ENCODE peak calls at places on chromosomes 16 and 17, in eight cellular contexts. Z, I, W, V, H, Q, J and U are unnamed samples.

GRCh38 chr16:87789437-87790277 is 23.9 kb upstream of the KLHDC4 start:
- DNase-seq in Z (peak; percentile 87), I (no peak), W (no peak), V (no peak), H (no peak), Q (no peak), J (no peak), U (peak; percentile 100)

GRCh38 chr17:37506678-37507077 is 17.0 kb downstream of the DUSP14 start:
- DNase-seq in Z (peak; percentile 18), I (no peak), W (no peak), V (no peak), H (no peak), Q (no peak), J (peak; percentile 81), U (no peak)

GRCh38 chr17:76672892-76673291 is 29.3 kb upstream of the ST6GALNAC1 start:
- DNase-seq in Z (no peak), I (no peak), W (no peak), V (no peak), H (no peak), Q (no peak), J (no peak), U (no peak)

GRCh38 chr16:72649254-72649944 is 398.5 kb downstream of the ZFHX3 start:
- DNase-seq in Z (no peak), I (no peak), W (no peak), V (no peak), H (no peak), Q (no peak), J (no peak), U (no peak)

GRCh38 chr16:77585379-77585778 is 136.9 kb upstream of the NUDT7 start:
- DNase-seq in Z (peak; percentile 84), I (no peak), W (no peak), V (no peak), H (no peak), Q (peak; percentile 27), J (no peak), U (no peak)

GRCh38 chr17:10394201-10394887 is 21.5 kb upstream of the MYH13 start:
- DNase-seq in Z (no peak), I (no peak), W (peak; percentile 5), V (no peak), H (no peak), Q (no peak), J (no peak), U (no peak)

GRCh38 chr17:80768936-80769335 is 222.7 kb upstream of the CHMP6 start:
- DNase-seq in Z (no peak), I (no peak), W (no peak), V (no peak), H (no peak), Q (no peak), J (no peak), U (no peak)

GRCh38 chr16:83973581-83974385 is 5.7 kb downstream of the NECAB2 start:
- DNase-seq in Z (no peak), I (no peak), W (no peak), V (no peak), H (no peak), Q (no peak), J (no peak), U (no peak)

GRCh38 chr17:8518858-8519257 is 83.2 kb downstream of the NDEL1 start:
- DNase-seq in Z (no peak), I (no peak), W (no peak), V (no peak), H (no peak), Q (no peak), J (no peak), U (no peak)

GRCh38 chr16:19130852-19131808 is 17.4 kb downstream of the ITPRIPL2 start:
- DNase-seq in Z (peak; percentile 87), I (no peak), W (no peak), V (no peak), H (no peak), Q (peak; percentile 17), J (peak; percentile 65), U (no peak)

GRCh38 chr17:1362065-1362848 is 37.8 kb downstream of the YWHAE start:
- DNase-seq in Z (no peak), I (no peak), W (no peak), V (no peak), H (no peak), Q (peak; percentile 14), J (no peak), U (no peak)

GRCh38 chr17:80032614-80033171 is 3.0 kb downstream of the TBC1D16 start:
- DNase-seq in Z (no peak), I (no peak), W (no peak), V (no peak), H (no peak), Q (no peak), J (no peak), U (no peak)

GRCh38 chr17:27473748-27474609 is 17.7 kb downstream of the KSR1 start:
- DNase-seq in Z (peak; percentile 45), I (no peak), W (peak; percentile 57), V (no peak), H (no peak), Q (peak; percentile 86), J (peak; percentile 13), U (no peak)

GRCh38 chr17:49748791-49749190 is 15.1 kb downstream of the FAM117A start:
- DNase-seq in Z (no peak), I (no peak), W (peak; percentile 83), V (no peak), H (no peak), Q (peak; percentile 49), J (no peak), U (no peak)

GRCh38 chr17:8391711-8392110 is 5.9 kb downstream of the RNF222 start:
- DNase-seq in Z (peak; percentile 60), I (no peak), W (no peak), V (no peak), H (no peak), Q (no peak), J (no peak), U (peak; percentile 60)

GRCh38 chr17:21010705-21011596 is 31.9 kb downstream of the USP22 start:
- DNase-seq in Z (no peak), I (no peak), W (no peak), V (no peak), H (no peak), Q (no peak), J (no peak), U (peak; percentile 38)

GRCh38 chr16:72195609-72196008 is 23.7 kb upstream of the PMFBP1 start:
- DNase-seq in Z (no peak), I (no peak), W (no peak), V (no peak), H (no peak), Q (no peak), J (peak; percentile 46), U (no peak)

GRCh38 chr17:61245706-61246135 is 153.9 kb upstream of the TBX2 start:
- DNase-seq in Z (no peak), I (no peak), W (no peak), V (no peak), H (no peak), Q (no peak), J (no peak), U (no peak)